ENCODE peak calls at places on chromosomes 12 and 14, in seven cellular contexts. N, Q, A, M, R, F and G are unnamed samples.
A peak's percentile ranks its signal among the peaks of the same experiment; 100 is the strongest.

GRCh38 chr12:26195641-26196423 is 459 bp downstream of the SSPN start:
- DNase-seq in N (no peak), A (peak; percentile 68), M (peak; percentile 65), F (peak; percentile 36), Q (peak; percentile 46), R (peak; percentile 41), G (no peak)

GRCh38 chr12:54306925-54307731 is 6.3 kb upstream of the NFE2 start:
- DNase-seq in N (peak; percentile 89), R (peak; percentile 96), M (no peak), A (no peak), Q (no peak), F (no peak), G (peak; percentile 99)

GRCh38 chr12:84638811-84639368 is 273.7 kb downstream of the SLC6A15 start:
- DNase-seq in Q (no peak), R (no peak), N (no peak), M (no peak), F (no peak), A (no peak), G (peak; percentile 62)

GRCh38 chr12:6826734-6827436 is 1.3 kb upstream of the P3H3 start:
- DNase-seq in R (no peak), M (no peak), A (no peak), N (no peak), F (no peak), Q (no peak), G (no peak)

GRCh38 chr12:27148791-27149190 is 66.4 kb upstream of the C12orf71 start:
- DNase-seq in A (no peak), M (no peak), Q (no peak), F (no peak), R (no peak), N (no peak), G (no peak)

GRCh38 chr14:31829256-31829923 is 247.7 kb upstream of the ARHGAP5 start:
- DNase-seq in M (no peak), F (peak; percentile 71), N (no peak), Q (no peak), A (no peak), R (no peak), G (peak; percentile 59)

GRCh38 chr12:54935235-54935951 is 49.2 kb downstream of the TESPA1 start:
- DNase-seq in Q (no peak), N (no peak), A (peak; percentile 54), F (peak; percentile 89), M (no peak), R (no peak), G (peak; percentile 57)

GRCh38 chr14:53545217-53545616 is 392.1 kb upstream of the DDHD1 start:
- DNase-seq in A (no peak), M (no peak), N (no peak), Q (no peak), F (no peak), R (no peak), G (no peak)

GRCh38 chr12:82279597-82279996 is 78.6 kb downstream of the CCDC59 start:
- DNase-seq in Q (no peak), A (no peak), R (no peak), N (no peak), F (no peak), M (no peak), G (no peak)

GRCh38 chr14:51074986-51075385 is 19.9 kb downstream of the TRIM9 start:
- DNase-seq in N (no peak), A (no peak), Q (no peak), R (no peak), F (no peak), M (no peak), G (no peak)

GRCh38 chr12:131610181-131610580 is 100.7 kb upstream of the SFSWAP start:
- DNase-seq in F (no peak), M (no peak), R (no peak), N (no peak), Q (no peak), A (no peak), G (no peak)

GRCh38 chr12:63821781-63822251 is 22.7 kb upstream of the SRGAP1 start:
- DNase-seq in F (peak; percentile 38), R (no peak), A (no peak), Q (no peak), N (no peak), M (no peak), G (no peak)

GRCh38 chr12:69880566-69880965 is 55.5 kb downstream of the MYRFL start:
- DNase-seq in N (peak; percentile 14), A (no peak), Q (no peak), F (peak; percentile 29), M (no peak), R (no peak), G (peak; percentile 52)

GRCh38 chr14:93007225-93007997 is 84.5 kb downstream of the CHGA start:
- DNase-seq in N (no peak), F (peak; percentile 77), Q (no peak), M (peak; percentile 70), R (peak; percentile 45), A (peak; percentile 62), G (peak; percentile 33)

GRCh38 chr14:60183724-60184596 is 18.8 kb upstream of the DHRS7 start:
- DNase-seq in Q (no peak), F (peak; percentile 71), M (no peak), A (no peak), N (peak; percentile 75), R (no peak), G (peak; percentile 28)

GRCh38 chr14:53954551-53955233 is 1.9 kb downstream of the BMP4 start:
- DNase-seq in M (no peak), Q (no peak), N (no peak), F (no peak), R (no peak), A (no peak), G (peak; percentile 12)

GRCh38 chr14:74083784-74084276 is 423 bp downstream of the ALDH6A1 start:
- DNase-seq in R (no peak), A (no peak), M (no peak), Q (no peak), F (no peak), N (no peak), G (no peak)

GRCh38 chr12:79634957-79635471 is 55.8 kb downstream of the PAWR start:
- DNase-seq in R (no peak), Q (no peak), N (no peak), F (peak; percentile 12), M (no peak), A (no peak), G (peak; percentile 64)

GRCh38 chr12:92146497-92146828 is 817 bp upstream of the BTG1 start:
- DNase-seq in F (no peak), N (no peak), Q (no peak), A (no peak), M (no peak), R (no peak), G (no peak)

GRCh38 chr12:389138-390096 is at the start of gene KDM5A:
- DNase-seq in A (peak; percentile 91), R (peak; percentile 93), F (peak; percentile 91), Q (peak; percentile 89), N (no peak), M (peak; percentile 91), G (peak; percentile 89)

GRCh38 chr12:91852646-91853045 is 293.0 kb downstream of the BTG1 start:
- DNase-seq in A (no peak), N (no peak), Q (no peak), R (no peak), M (no peak), F (no peak), G (no peak)

GRCh38 chr14:20440882-20441281 is 4.9 kb upstream of the KLHL33 start:
- DNase-seq in R (no peak), A (no peak), Q (no peak), M (no peak), F (no peak), N (peak; percentile 82), G (no peak)